ENCODE peak calls at places on chromosomes 16 and 17, in ten cellular contexts. A is cardiac fibroblast; W is Jurkat, Clone E6-1; I is prostate gland; D is A549; Y is effector memory CD4-positive, alpha-beta T cell; N is A673; V is IMR-90; B is cardiac muscle cell; Q is mucosa of descending colon. P is an unnamed sample.

GRCh38 chr16:51615141-51615540 is 464.1 kb upstream of the SALL1 start:
- DNase-seq in A (no peak), V (no peak), Q (no peak), N (no peak), I (no peak), Y (no peak), W (no peak), B (no peak), D (no peak), P (no peak)

GRCh38 chr16:80066805-80067580 is 466.5 kb upstream of the MAF start:
- DNase-seq in B (no peak), N (no peak), V (no peak), Q (no peak), I (no peak), W (no peak), Y (no peak), D (no peak), A (no peak), P (no peak)

GRCh38 chr16:49528564-49529150 is 155.1 kb downstream of the C16orf78 start:
- DNase-seq in A (peak), V (no peak), W (no peak), I (no peak), D (no peak), B (peak), Y (no peak), Q (no peak), N (no peak), P (no peak)

GRCh38 chr17:42659079-42659931 is at the start of gene TUBG2:
- DNase-seq in Y (peak), D (peak), N (peak), V (peak), B (peak), I (peak), Q (peak), W (peak), A (peak), P (peak)

GRCh38 chr16:57757326-57757786 is 21.8 kb downstream of the KATNB1 start:
- DNase-seq in Q (peak), I (peak), N (peak), A (peak), D (peak), Y (peak), B (peak), W (peak), V (peak), P (peak)

GRCh38 chr17:34163681-34164080 is 91.4 kb upstream of the CCL2 start:
- DNase-seq in D (peak), I (no peak), W (peak), V (peak), Y (no peak), Q (no peak), N (peak), A (peak), B (peak), P (peak)

GRCh38 chr16:49504023-49504364 is 130.4 kb downstream of the C16orf78 start:
- DNase-seq in Q (no peak), W (no peak), D (no peak), A (no peak), Y (no peak), N (no peak), B (no peak), I (no peak), V (no peak), P (no peak)

GRCh38 chr17:4678448-4679026 is 25.4 kb downstream of the PELP1 start:
- DNase-seq in W (no peak), D (peak), V (peak), Y (no peak), B (peak), N (no peak), Q (no peak), A (peak), I (no peak), P (peak)

GRCh38 chr17:82668631-82669099 is 20.4 kb upstream of the WDR45B start:
- DNase-seq in N (peak), Q (peak), W (no peak), B (peak), D (peak), V (peak), A (no peak), Y (no peak), I (peak), P (peak)

GRCh38 chr16:68414581-68414980 is 33.7 kb downstream of the SMPD3 start:
- DNase-seq in Y (no peak), N (no peak), B (no peak), W (no peak), V (no peak), D (no peak), A (no peak), Q (no peak), I (no peak), P (no peak)

GRCh38 chr17:73231363-73231762 is 30.3 kb downstream of the CPSF4L start:
- DNase-seq in B (peak), Q (no peak), D (peak), I (no peak), V (peak), N (peak), W (no peak), A (peak), Y (no peak), P (peak)

GRCh38 chr17:39563476-39563875 is 44.2 kb downstream of the NEUROD2 start:
- DNase-seq in Y (no peak), N (peak), B (no peak), I (no peak), Q (no peak), D (no peak), W (no peak), A (no peak), V (no peak), P (no peak)

GRCh38 chr16:56258508-56259424 is 67.5 kb downstream of the GNAO1 start:
- DNase-seq in I (no peak), V (no peak), Y (no peak), D (no peak), W (no peak), B (peak), Q (no peak), A (no peak), N (no peak), P (no peak)

GRCh38 chr16:69123894-69124293 is 8.5 kb downstream of the CHTF8 start:
- DNase-seq in Y (peak), N (peak), V (peak), B (peak), I (no peak), D (peak), W (peak), Q (no peak), A (peak), P (peak)

GRCh38 chr17:4176803-4177472 is 33.9 kb downstream of the CYB5D2 start:
- DNase-seq in Y (no peak), N (no peak), W (no peak), D (no peak), Q (no peak), V (no peak), A (no peak), I (no peak), B (no peak), P (no peak)

GRCh38 chr17:47009759-47010594 is 30.9 kb upstream of the RPRML start:
- DNase-seq in D (no peak), W (no peak), V (no peak), I (no peak), Y (no peak), A (no peak), B (no peak), Q (no peak), N (no peak), P (no peak)

GRCh38 chr16:86869288-86870022 is 291.1 kb downstream of the FOXL1 start:
- DNase-seq in V (no peak), B (no peak), Q (no peak), W (no peak), Y (no peak), D (no peak), A (no peak), N (no peak), I (no peak), P (no peak)

GRCh38 chr17:37683454-37683984 is 40.3 kb upstream of the DDX52 start:
- DNase-seq in B (no peak), D (no peak), Y (no peak), Q (no peak), I (no peak), V (no peak), A (no peak), W (peak), N (no peak), P (no peak)

GRCh38 chr16:53912155-53912554 is 208.2 kb downstream of the FTO start:
- DNase-seq in D (no peak), I (no peak), Q (no peak), N (no peak), B (no peak), W (peak), A (no peak), V (no peak), Y (no peak), P (no peak)

GRCh38 chr17:68807998-68808772 is 147.0 kb downstream of the ABCA8 start:
- DNase-seq in B (no peak), A (peak), I (no peak), Y (no peak), N (no peak), V (peak), D (no peak), W (no peak), Q (no peak), P (no peak)

GRCh38 chr16:54577566-54578180 is 291.1 kb upstream of the IRX3 start:
- DNase-seq in N (no peak), V (no peak), D (no peak), Y (no peak), A (no peak), Q (no peak), I (no peak), B (no peak), W (no peak), P (no peak)

GRCh38 chr17:64698725-64699124 is 36.6 kb upstream of the SMURF2 start:
- DNase-seq in I (no peak), W (no peak), D (no peak), N (no peak), Y (no peak), Q (no peak), B (no peak), A (peak), V (peak), P (no peak)

GRCh38 chr17:17403899-17404576 is 72.8 kb upstream of the MED9 start:
- DNase-seq in D (no peak), N (no peak), V (no peak), B (no peak), I (no peak), W (peak), A (no peak), Q (peak), Y (peak), P (peak)

GRCh38 chr17:35901776-35902175 is 21.6 kb upstream of the CCL5 start:
- DNase-seq in Q (no peak), A (no peak), W (no peak), N (no peak), B (no peak), V (no peak), Y (no peak), I (no peak), D (no peak), P (no peak)

DNA sequence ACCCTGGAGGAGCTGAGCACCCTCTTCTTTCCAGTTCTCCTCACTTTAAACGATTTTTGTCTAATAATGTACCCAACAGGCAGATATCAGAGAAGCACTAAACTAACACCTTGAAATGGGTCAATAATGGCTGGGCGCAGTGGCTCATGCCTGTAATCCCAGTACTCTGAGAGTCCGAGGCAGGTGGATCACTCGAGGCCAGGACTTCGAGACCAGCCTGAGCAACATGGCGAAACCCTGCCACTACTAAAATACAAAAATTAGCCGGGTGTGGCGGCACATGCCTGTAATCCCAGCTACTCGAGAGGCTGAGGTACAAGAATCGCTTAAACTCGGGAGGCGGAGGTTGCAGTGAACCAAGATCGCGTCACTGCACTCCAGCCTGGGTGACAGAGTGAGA is 57.4 kb downstream of the ZFHX3 start:
- DNase-seq in Y (no peak), D (no peak), N (no peak), V (no peak), I (no peak), B (no peak), W (no peak), A (no peak), Q (no peak), P (no peak)
- H3K4me3 ChIP-seq in Y (no peak), D (no peak), N (peak), V (no peak), I (no peak), B (no peak), W (no peak), A (no peak), Q (no peak), P (no peak)

GRCh38 chr16:21643787-21644186 is 8.6 kb downstream of the IGSF6 start:
- DNase-seq in B (no peak), D (no peak), I (no peak), Y (no peak), N (no peak), V (no peak), A (no peak), Q (no peak), W (no peak), P (no peak)

GRCh38 chr16:21646721-21647561 is 5.5 kb downstream of the IGSF6 start:
- DNase-seq in Y (peak), A (no peak), Q (peak), I (no peak), N (no peak), V (no peak), B (no peak), W (peak), D (no peak), P (no peak)

GRCh38 chr16:21646091-21646490 is 6.3 kb downstream of the IGSF6 start:
- DNase-seq in W (no peak), D (no peak), V (no peak), I (no peak), N (no peak), Y (no peak), B (no peak), A (peak), Q (no peak), P (no peak)

GRCh38 chr16:21644674-21645073 is 7.7 kb downstream of the IGSF6 start:
- DNase-seq in Q (no peak), D (no peak), B (no peak), N (no peak), A (no peak), V (no peak), Y (no peak), I (no peak), W (no peak), P (no peak)

DNA sequence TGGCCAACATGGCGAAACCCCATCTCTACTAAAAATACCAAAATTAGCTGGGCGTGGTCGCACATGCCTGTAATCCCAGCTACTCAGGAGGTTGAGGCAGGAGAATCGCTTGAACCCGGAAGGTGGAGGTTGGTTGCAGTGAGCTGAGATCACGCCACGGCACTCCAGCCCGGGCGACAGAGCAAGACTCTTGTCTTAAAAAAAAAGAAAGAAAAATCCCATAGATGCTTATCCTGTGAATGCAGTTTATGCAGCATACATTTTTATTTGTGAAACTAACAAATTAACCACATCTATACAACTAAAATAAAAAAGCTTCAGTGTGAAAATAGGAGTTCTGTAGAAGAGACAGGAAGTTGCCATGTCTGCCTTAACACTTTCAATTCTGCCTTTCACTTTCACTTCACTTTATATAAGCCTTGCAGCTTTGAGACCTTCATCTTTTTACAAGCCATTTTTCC is 7.1 kb downstream of the IGSF6 start:
- DNase-seq in B (no peak), A (peak), N (no peak), Y (no peak), D (no peak), I (no peak), Q (no peak), W (peak), V (peak), P (no peak)
- H3K4me3 ChIP-seq in B (no peak), A (peak), N (no peak), Y (peak), D (no peak), I (no peak), Q (no peak), W (peak), V (peak), P (no peak)

DNA sequence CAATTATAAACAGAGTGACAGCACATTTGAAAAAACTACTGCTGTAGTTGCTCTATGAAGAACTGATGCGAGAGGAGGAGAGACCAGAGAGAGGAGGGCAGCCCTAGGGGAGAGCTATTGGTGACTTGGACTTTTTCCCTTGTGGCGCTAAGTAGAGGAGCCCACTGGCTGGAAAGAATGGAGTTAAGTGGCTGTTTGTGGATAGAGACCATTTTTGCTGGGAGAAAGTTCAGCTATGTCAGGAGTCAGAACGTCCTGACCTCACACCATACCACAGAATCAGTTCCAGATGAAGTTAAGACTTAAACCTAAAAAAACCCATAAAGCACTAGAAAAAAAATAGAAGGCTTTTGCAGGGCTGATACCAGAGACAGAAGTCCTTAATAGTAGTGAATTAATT is 2.0 kb downstream of the POLR2A start:
- DNase-seq in B (no peak), W (no peak), Y (no peak), N (no peak), A (no peak), I (no peak), V (peak), Q (no peak), D (no peak), P (no peak)
- H3K4me3 ChIP-seq in B (peak), W (no peak), Y (peak), N (peak), A (peak), I (peak), V (peak), Q (no peak), D (peak), P (no peak)

DNA sequence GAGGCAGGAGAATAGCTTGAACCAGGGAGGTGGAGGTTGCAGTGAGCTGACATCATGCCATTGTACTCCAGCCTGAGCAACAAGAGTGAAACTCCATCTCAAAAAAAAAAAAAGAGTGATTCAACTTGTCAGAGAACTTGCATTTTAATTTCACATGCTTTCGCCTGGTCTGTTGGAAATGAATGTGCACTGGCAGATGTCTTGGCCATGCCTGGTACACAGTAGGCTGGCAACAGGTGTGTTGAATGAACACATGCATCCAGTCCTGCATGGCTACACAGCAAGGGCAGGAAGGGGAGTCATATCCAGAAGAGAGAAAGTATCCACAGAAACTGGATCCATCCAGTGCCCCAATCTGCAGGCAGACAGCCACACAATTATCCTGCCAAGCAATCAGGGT is 11.5 kb downstream of the COG4 start:
- DNase-seq in W (no peak), B (no peak), A (no peak), V (no peak), D (no peak), Q (no peak), N (no peak), I (no peak), Y (no peak), P (no peak)
- H3K4me3 ChIP-seq in W (no peak), B (no peak), A (no peak), V (no peak), D (no peak), Q (no peak), N (no peak), I (no peak), Y (no peak), P (no peak)

GRCh38 chr17:67322039-67322787 is 44.2 kb downstream of the PSMD12 start:
- DNase-seq in W (peak), V (no peak), B (peak), Q (no peak), D (no peak), A (no peak), I (no peak), N (peak), Y (no peak), P (no peak)
- H3K4me3 ChIP-seq in W (no peak), V (no peak), B (no peak), Q (no peak), D (no peak), A (no peak), I (no peak), N (no peak), Y (no peak), P (no peak)

GRCh38 chr16:75116081-75116910 is at the start of gene LDHD:
- DNase-seq in N (no peak), B (peak), Y (no peak), Q (peak), I (peak), D (peak), W (no peak), A (peak), V (no peak), P (peak)
- H3K4me3 ChIP-seq in N (peak), B (peak), Y (no peak), Q (peak), I (peak), D (peak), W (no peak), A (peak), V (peak), P (peak)

GRCh38 chr17:21551081-21551881 is 141.0 kb upstream of the KCNJ18 start:
- DNase-seq in A (peak), I (peak), Y (peak), N (peak), B (peak), Q (peak), W (peak), V (peak), D (peak), P (peak)

GRCh38 chr17:21545051-21545450 is 147.3 kb upstream of the KCNJ18 start:
- DNase-seq in D (no peak), V (no peak), W (no peak), I (no peak), N (no peak), A (no peak), Q (no peak), B (no peak), Y (no peak), P (no peak)

GRCh38 chr17:21548236-21548635 is 144.1 kb upstream of the KCNJ18 start:
- DNase-seq in V (no peak), D (no peak), B (no peak), Y (no peak), N (no peak), W (no peak), Q (no peak), I (no peak), A (no peak), P (no peak)

DNA sequence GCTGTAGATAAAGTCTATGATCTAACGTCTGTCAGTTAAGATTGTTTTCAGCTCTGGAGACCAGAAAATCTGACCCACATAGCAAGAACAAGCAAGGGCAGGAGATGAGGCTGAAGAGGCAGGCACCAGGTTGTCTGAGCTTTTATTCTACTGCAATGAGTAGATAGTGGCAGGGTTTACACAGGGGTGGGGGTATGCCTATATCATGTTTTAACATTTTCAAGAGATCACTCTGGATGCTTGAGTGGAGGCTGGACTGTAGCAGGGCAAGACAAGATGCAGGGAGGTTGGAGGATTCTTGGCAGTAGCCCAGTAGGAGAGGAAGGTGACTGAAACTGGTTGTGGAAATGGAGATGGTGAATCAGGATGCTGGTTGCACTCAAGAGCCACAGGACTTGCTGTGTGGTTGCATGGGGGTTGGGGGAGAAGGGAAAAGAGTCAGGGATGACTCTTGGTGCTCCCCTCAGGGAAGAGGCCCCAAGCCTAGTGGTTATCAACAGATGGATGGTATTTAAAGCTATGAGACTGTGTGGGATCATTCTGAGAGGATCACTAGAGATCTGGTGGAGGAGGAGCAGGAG is 143.1 kb upstream of the KCNJ18 start:
- DNase-seq in A (peak), V (peak), Y (no peak), Q (no peak), B (no peak), I (no peak), N (no peak), D (no peak), W (no peak), P (no peak)
- H3K4me3 ChIP-seq in A (peak), V (peak), Y (no peak), Q (no peak), B (no peak), I (no peak), N (peak), D (no peak), W (peak), P (no peak)

P was measured in body of pancreas.